ENCODE peak calls at places on chromosomes 13 and 19, in five cellular contexts. One of them, this sample, is unnamed. For H3K36me3 and H3K27me3, the result is how much of the 10 kb centered on the place peaks cover.

GRCh38 chr13:30565658-30566057 is 52.1 kb upstream of the USPL1 start:
- DNase-seq in IMR-90: no peak
- DNase-seq in psoas muscle: no peak
- DNase-seq in breast epithelium: no peak
- DNase-seq in cardiac muscle cell: no peak
- DNase-seq in this sample: no peak

GRCh38 chr13:91136806-91137205 is 210.7 kb upstream of the MIR17HG start:
- DNase-seq in psoas muscle: no peak
- DNase-seq in breast epithelium: no peak
- DNase-seq in cardiac muscle cell: no peak
- DNase-seq in IMR-90: no peak
- DNase-seq in this sample: no peak

GRCh38 chr13:21670006-21670882 is 629 bp upstream of the FGF9 start:
- DNase-seq in cardiac muscle cell: peak
- DNase-seq in IMR-90: peak
- DNase-seq in breast epithelium: no peak
- DNase-seq in psoas muscle: peak
- DNase-seq in this sample: peak

GRCh38 chr13:31008400-31009115 is 76.1 kb downstream of the TEX26 start:
- DNase-seq in psoas muscle: no peak
- DNase-seq in IMR-90: peak
- DNase-seq in breast epithelium: no peak
- DNase-seq in cardiac muscle cell: no peak
- DNase-seq in this sample: no peak

GRCh38 chr13:34671136-34671535 is 270.9 kb upstream of the NBEA start:
- DNase-seq in breast epithelium: no peak
- DNase-seq in psoas muscle: peak
- DNase-seq in cardiac muscle cell: no peak
- DNase-seq in IMR-90: no peak
- DNase-seq in this sample: no peak

GRCh38 chr13:110306340-110306959 is 507 bp downstream of the COL4A1 start:
- DNase-seq in cardiac muscle cell: peak
- DNase-seq in breast epithelium: no peak
- DNase-seq in IMR-90: no peak
- DNase-seq in psoas muscle: no peak
- DNase-seq in this sample: no peak

GRCh38 chr13:94722596-94722995 is 10.3 kb upstream of the SOX21 start:
- DNase-seq in IMR-90: no peak
- DNase-seq in psoas muscle: no peak
- DNase-seq in cardiac muscle cell: no peak
- DNase-seq in breast epithelium: no peak
- DNase-seq in this sample: no peak

GRCh38 chr13:36357692-36358091 is 11.5 kb upstream of the SPART start:
- DNase-seq in psoas muscle: peak
- DNase-seq in IMR-90: no peak
- DNase-seq in breast epithelium: no peak
- DNase-seq in cardiac muscle cell: no peak
- DNase-seq in this sample: no peak

GRCh38 chr19:6510618-6511017 is 8.5 kb upstream of the TUBB4A start:
- DNase-seq in IMR-90: no peak
- DNase-seq in cardiac muscle cell: no peak
- DNase-seq in breast epithelium: no peak
- DNase-seq in psoas muscle: no peak
- DNase-seq in this sample: no peak

GRCh38 chr13:91351980-91352379 is 4.5 kb downstream of the MIR17HG start:
- DNase-seq in IMR-90: no peak
- DNase-seq in breast epithelium: no peak
- DNase-seq in psoas muscle: no peak
- DNase-seq in cardiac muscle cell: no peak
- DNase-seq in this sample: no peak

GRCh38 chr13:33838567-33839131 is 20.7 kb downstream of the RFC3 start:
- DNase-seq in IMR-90: peak
- DNase-seq in breast epithelium: no peak
- DNase-seq in cardiac muscle cell: no peak
- DNase-seq in psoas muscle: no peak
- DNase-seq in this sample: no peak

GRCh38 chr13:26540319-26540718 is 17.2 kb upstream of the WASF3 start:
- DNase-seq in psoas muscle: peak
- DNase-seq in breast epithelium: no peak
- DNase-seq in IMR-90: no peak
- DNase-seq in cardiac muscle cell: no peak
- DNase-seq in this sample: no peak

GRCh38 chr19:6185093-6185824 is 49.8 kb downstream of the ACSBG2 start:
- DNase-seq in cardiac muscle cell: no peak
- DNase-seq in breast epithelium: no peak
- DNase-seq in IMR-90: no peak
- DNase-seq in psoas muscle: no peak
- DNase-seq in this sample: no peak

GRCh38 chr13:40152145-40152544 is 496.7 kb downstream of the COG6 start:
- DNase-seq in psoas muscle: no peak
- DNase-seq in IMR-90: peak
- DNase-seq in breast epithelium: no peak
- DNase-seq in cardiac muscle cell: no peak
- DNase-seq in this sample: no peak

GRCh38 chr19:50482271-50482855 is 5.7 kb upstream of the GARIN5A start:
- DNase-seq in psoas muscle: no peak
- DNase-seq in IMR-90: no peak
- DNase-seq in breast epithelium: no peak
- DNase-seq in cardiac muscle cell: no peak
- DNase-seq in this sample: no peak

GRCh38 chr19:50480281-50481111 is 3.8 kb upstream of the GARIN5A start:
- DNase-seq in breast epithelium: no peak
- DNase-seq in psoas muscle: no peak
- DNase-seq in cardiac muscle cell: no peak
- DNase-seq in IMR-90: no peak
- DNase-seq in this sample: peak

GRCh38 chr19:50482886-50483285 is 6.2 kb upstream of the GARIN5A start:
- DNase-seq in breast epithelium: no peak
- DNase-seq in psoas muscle: no peak
- DNase-seq in IMR-90: no peak
- DNase-seq in cardiac muscle cell: no peak
- DNase-seq in this sample: no peak

GRCh38 chr19:50479761-50480251 is 3.2 kb upstream of the GARIN5A start:
- DNase-seq in IMR-90: no peak
- DNase-seq in breast epithelium: no peak
- DNase-seq in psoas muscle: no peak
- DNase-seq in cardiac muscle cell: no peak
- DNase-seq in this sample: no peak

DNA sequence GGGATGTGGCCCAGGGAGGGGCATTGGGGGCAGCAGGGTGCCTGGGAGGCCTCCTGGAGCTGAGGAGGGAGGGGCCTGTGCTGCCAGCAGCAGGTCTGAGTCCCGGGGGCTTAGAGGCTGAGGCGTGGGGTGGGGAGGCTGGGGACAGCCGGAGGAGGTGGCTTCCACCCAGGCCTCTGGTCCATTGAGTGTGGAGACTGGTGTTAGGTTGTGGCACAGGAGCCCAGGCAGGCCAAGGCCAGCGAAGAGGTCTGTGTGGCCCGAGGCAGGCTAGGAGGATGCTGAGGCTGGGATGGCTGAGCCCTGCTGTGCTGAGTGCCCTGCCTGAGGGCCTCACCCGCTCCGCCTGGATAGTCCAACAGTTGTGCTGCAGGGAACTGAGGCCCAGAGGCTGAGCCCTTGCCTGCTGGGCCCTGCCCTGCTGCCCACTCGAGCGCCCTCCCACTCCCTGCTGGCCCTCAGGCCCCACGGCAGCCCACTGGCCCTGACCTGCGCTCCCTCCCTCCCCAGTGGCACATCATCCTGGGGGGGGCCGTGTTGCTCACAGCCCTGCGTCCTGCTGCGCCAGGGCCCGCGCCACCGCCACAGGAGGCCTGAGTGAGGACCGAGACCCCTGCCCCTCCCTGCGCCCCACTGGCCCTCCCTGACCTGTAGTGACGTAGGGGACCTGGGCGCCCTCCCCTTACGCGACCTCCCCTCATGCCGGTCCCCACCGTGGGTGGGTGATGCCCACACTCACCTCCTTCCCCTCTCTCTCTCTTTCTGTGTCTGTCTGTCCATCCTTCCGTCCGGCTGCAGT is 4.9 kb upstream of the GARIN5A start:
- DNase-seq in breast epithelium: no peak
- DNase-seq in cardiac muscle cell: no peak
- DNase-seq in psoas muscle: peak
- DNase-seq in IMR-90: no peak
- DNase-seq in this sample: peak
- H3K36me3 ChIP-seq in breast epithelium: under half
- H3K36me3 ChIP-seq in cardiac muscle cell: under half
- H3K36me3 ChIP-seq in psoas muscle: half or more
- H3K36me3 ChIP-seq in IMR-90: under half
- H3K36me3 ChIP-seq in this sample: under half

DNA sequence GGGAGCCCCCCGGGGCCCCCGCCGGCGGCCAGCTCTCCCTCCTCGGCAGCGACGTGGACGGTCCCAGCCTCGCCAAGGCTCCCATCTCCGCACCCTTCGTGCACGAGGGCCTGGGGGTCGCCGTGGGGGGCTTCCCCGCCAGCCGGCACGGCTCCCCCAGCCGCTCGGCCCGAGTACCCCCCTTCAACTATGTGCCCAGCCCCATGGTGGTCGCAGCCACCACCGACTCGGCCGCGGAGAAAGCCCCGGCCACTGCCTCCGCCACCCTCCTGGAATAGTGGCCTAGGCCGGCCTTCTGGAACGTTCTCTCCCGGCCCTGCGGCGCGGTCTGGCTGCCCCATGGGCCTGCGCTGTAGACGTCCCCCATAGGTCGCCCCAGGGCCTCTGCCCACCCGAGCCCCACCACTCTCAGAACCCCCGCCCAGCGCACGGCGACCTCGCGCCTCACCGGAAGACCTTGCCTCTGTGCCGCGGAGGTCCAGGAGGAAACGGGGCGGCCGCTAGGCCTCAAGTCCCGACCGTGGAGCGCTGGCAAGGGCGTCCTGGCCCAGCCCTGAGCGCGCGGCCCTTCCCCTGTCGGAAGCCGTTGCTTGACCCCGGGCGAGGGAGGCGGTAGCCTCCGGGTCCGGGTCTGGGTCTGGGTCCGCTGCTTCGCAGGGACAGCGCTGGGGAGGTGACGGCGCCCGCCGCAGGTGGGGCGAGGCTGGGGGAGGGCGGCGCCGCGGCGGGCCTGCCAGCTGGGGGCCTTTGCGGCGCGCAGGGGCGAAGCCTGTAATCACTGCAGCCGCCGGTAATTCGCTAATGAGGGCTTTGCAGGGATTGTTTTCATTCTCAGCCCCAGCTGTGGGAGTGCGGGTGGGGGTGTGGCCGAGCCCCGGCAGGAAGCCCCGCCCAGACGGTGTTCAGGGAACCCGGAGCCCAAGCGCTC is 8.8 kb downstream of the C19orf25 start:
- DNase-seq in psoas muscle: peak
- DNase-seq in cardiac muscle cell: peak
- DNase-seq in IMR-90: no peak
- DNase-seq in breast epithelium: no peak
- DNase-seq in this sample: peak
- H3K27me3 ChIP-seq in psoas muscle: half or more
- H3K27me3 ChIP-seq in cardiac muscle cell: half or more
- H3K27me3 ChIP-seq in IMR-90: half or more
- H3K27me3 ChIP-seq in breast epithelium: half or more
- H3K27me3 ChIP-seq in this sample: half or more

GRCh38 chr13:77084755-77085154 is 57.8 kb upstream of the FBXL3 start:
- DNase-seq in IMR-90: no peak
- DNase-seq in psoas muscle: no peak
- DNase-seq in cardiac muscle cell: no peak
- DNase-seq in breast epithelium: no peak
- DNase-seq in this sample: no peak
- H3K36me3 ChIP-seq in IMR-90: under half
- H3K36me3 ChIP-seq in psoas muscle: half or more
- H3K36me3 ChIP-seq in cardiac muscle cell: under half
- H3K36me3 ChIP-seq in breast epithelium: under half
- H3K36me3 ChIP-seq in this sample: under half

GRCh38 chr13:99995503-99996176 is 14.1 kb downstream of the ZIC2 start:
- DNase-seq in cardiac muscle cell: no peak
- DNase-seq in psoas muscle: no peak
- DNase-seq in breast epithelium: no peak
- DNase-seq in IMR-90: no peak
- DNase-seq in this sample: no peak
- H3K27me3 ChIP-seq in cardiac muscle cell: half or more
- H3K27me3 ChIP-seq in psoas muscle: under half
- H3K27me3 ChIP-seq in breast epithelium: half or more
- H3K27me3 ChIP-seq in IMR-90: half or more
- H3K27me3 ChIP-seq in this sample: half or more

GRCh38 chr19:15264061-15264932 is 32.0 kb upstream of the EPHX3 start:
- DNase-seq in breast epithelium: peak
- DNase-seq in cardiac muscle cell: peak
- DNase-seq in IMR-90: peak
- DNase-seq in psoas muscle: peak
- DNase-seq in this sample: peak
- H3K36me3 ChIP-seq in breast epithelium: under half
- H3K36me3 ChIP-seq in cardiac muscle cell: half or more
- H3K36me3 ChIP-seq in IMR-90: half or more
- H3K36me3 ChIP-seq in psoas muscle: half or more
- H3K36me3 ChIP-seq in this sample: under half

GRCh38 chr19:1445932-1446712 is 3.8 kb upstream of the APC2 start:
- DNase-seq in psoas muscle: no peak
- DNase-seq in cardiac muscle cell: peak
- DNase-seq in breast epithelium: no peak
- DNase-seq in IMR-90: no peak
- DNase-seq in this sample: no peak
- H3K27me3 ChIP-seq in psoas muscle: under half
- H3K27me3 ChIP-seq in cardiac muscle cell: half or more
- H3K27me3 ChIP-seq in breast epithelium: half or more
- H3K27me3 ChIP-seq in IMR-90: under half
- H3K27me3 ChIP-seq in this sample: half or more

GRCh38 chr19:2242092-2242537 is 5.5 kb downstream of the SF3A2 start:
- DNase-seq in IMR-90: no peak
- DNase-seq in breast epithelium: no peak
- DNase-seq in cardiac muscle cell: no peak
- DNase-seq in psoas muscle: no peak
- DNase-seq in this sample: no peak
- H3K36me3 ChIP-seq in IMR-90: under half
- H3K36me3 ChIP-seq in breast epithelium: under half
- H3K36me3 ChIP-seq in cardiac muscle cell: under half
- H3K36me3 ChIP-seq in psoas muscle: under half
- H3K36me3 ChIP-seq in this sample: under half

DNA sequence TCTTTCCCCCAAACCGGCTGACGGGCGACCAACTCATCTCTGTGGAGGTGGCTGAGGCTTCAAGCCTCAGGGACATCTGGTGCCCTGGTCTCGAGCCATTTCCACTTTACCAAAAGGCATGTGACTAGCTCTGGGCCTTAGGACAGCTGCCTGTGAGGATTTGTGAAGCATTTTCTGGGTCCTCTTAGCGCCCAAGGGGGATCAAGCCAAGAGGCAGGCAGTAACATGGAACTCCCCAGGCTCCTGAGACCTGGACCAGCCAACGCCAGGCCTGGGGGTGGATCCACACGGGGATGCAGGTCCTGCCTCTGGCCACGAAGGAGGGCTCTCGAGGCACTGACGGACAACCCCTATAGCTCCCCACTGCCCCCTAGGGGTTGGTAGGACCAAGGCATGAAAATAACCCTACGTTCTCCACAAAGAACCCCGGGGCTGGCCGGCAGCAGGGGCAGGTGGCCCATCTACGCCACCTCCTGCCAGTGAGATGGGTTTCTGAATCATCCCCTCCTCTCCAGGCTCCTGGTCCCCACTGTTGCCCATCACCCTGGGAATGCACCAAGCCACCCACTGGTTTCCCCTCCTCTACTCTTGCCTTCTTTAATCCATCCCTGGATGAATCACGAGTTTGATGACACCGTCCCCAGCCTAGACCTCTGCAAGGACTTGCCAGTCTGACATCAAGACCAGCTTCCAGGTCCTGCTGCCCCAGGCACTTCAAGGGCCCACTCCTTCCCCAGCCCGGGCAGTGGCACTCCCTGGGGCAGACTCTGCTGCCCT is 7.0 kb upstream of the MYDGF start:
- DNase-seq in psoas muscle: peak
- DNase-seq in cardiac muscle cell: peak
- DNase-seq in IMR-90: peak
- DNase-seq in breast epithelium: no peak
- DNase-seq in this sample: no peak
- H3K27me3 ChIP-seq in psoas muscle: under half
- H3K27me3 ChIP-seq in cardiac muscle cell: under half
- H3K27me3 ChIP-seq in IMR-90: under half
- H3K27me3 ChIP-seq in breast epithelium: under half
- H3K27me3 ChIP-seq in this sample: under half

This sample was measured in left lung.